ENCODE peak calls at places on chromosomes 3 and 15, in eight cellular contexts. O, Y, C, M, Z, Q, L and W are unnamed samples.

GRCh38 chr3:124467980-124468902 is 262.0 kb upstream of the UMPS start:
- DNase-seq in M (no peak), Z (peak), L (peak), Q (peak), C (peak), Y (peak), O (peak), W (no peak)

GRCh38 chr15:92599394-92599970 is 56.1 kb downstream of the FAM174B start:
- DNase-seq in L (no peak), C (no peak), M (no peak), O (peak), Z (no peak), Q (no peak), Y (no peak), W (peak)

GRCh38 chr15:98562361-98562791 is 86.0 kb upstream of the IGF1R start:
- DNase-seq in Z (no peak), O (no peak), M (no peak), L (no peak), Q (no peak), Y (no peak), C (no peak), W (no peak)

GRCh38 chr3:12193485-12194165 is 34.9 kb upstream of the TIMP4 start:
- DNase-seq in L (no peak), C (peak), Q (no peak), Y (no peak), Z (no peak), O (peak), M (no peak), W (peak)

GRCh38 chr3:21944251-21944650 is 193.2 kb upstream of the ZNF385D start:
- DNase-seq in M (no peak), Z (no peak), O (no peak), Q (no peak), L (no peak), Y (no peak), C (no peak), W (peak)

GRCh38 chr3:46467562-46467961 is 2.9 kb upstream of the LTF start:
- DNase-seq in M (no peak), Q (no peak), Z (peak), L (no peak), Y (no peak), C (no peak), O (no peak), W (no peak)

GRCh38 chr3:64650096-64650622 is 37.6 kb downstream of the ADAMTS9 start:
- DNase-seq in Z (no peak), O (no peak), M (no peak), Y (no peak), L (peak), C (no peak), Q (no peak), W (no peak)

GRCh38 chr3:165378761-165379160 is 182.6 kb upstream of the SLITRK3 start:
- DNase-seq in M (no peak), L (no peak), Z (no peak), O (no peak), Y (no peak), C (no peak), Q (no peak), W (no peak)

GRCh38 chr3:191523099-191523498 is 62.1 kb downstream of the PYDC2 start:
- DNase-seq in Y (no peak), Q (peak), L (peak), Z (no peak), O (no peak), M (no peak), C (no peak), W (no peak)

GRCh38 chr3:101387351-101387750 is 67.0 kb upstream of the IMPG2 start:
- DNase-seq in M (no peak), C (no peak), Y (no peak), L (no peak), Z (no peak), O (no peak), Q (no peak), W (no peak)

GRCh38 chr3:152719264-152719663 is 115.7 kb upstream of the P2RY1 start:
- DNase-seq in O (no peak), C (peak), Y (no peak), Z (no peak), Q (no peak), M (no peak), L (no peak), W (peak)

GRCh38 chr3:24299801-24300626 is 194.6 kb downstream of the THRB start:
- DNase-seq in C (no peak), O (peak), L (no peak), M (no peak), Q (no peak), Z (no peak), Y (no peak), W (peak)

GRCh38 chr3:81869380-81869779 is 107.9 kb upstream of the GBE1 start:
- DNase-seq in Y (no peak), C (no peak), M (no peak), Q (no peak), L (no peak), Z (no peak), O (no peak), W (peak)

GRCh38 chr3:123286308-123287023 is 84.7 kb downstream of the SEC22A start:
- DNase-seq in O (peak), C (peak), Q (no peak), M (no peak), L (no peak), Z (peak), Y (peak), W (peak)